ENCODE peak calls at places on chromosomes 13 and 19, in five cellular contexts. M is kidney tubule cell; D is neural progenitor cell; P is WERI-Rb-1; B is effector memory CD4-positive, alpha-beta T cell. O is an unnamed sample.

GRCh38 chr13:114132419-114133121 is at the start of gene RASA3:
- DNase-seq in M (peak; percentile 80), D (peak; percentile 95), P (peak; percentile 88), B (peak; percentile 63), O (peak; percentile 41)

GRCh38 chr19:34644991-34645461 is 31.9 kb downstream of the SCGB2B2 start:
- DNase-seq in M (no peak), D (no peak), P (no peak), B (no peak), O (no peak)

GRCh38 chr13:87671824-87672603 is 843 bp downstream of the SLITRK5 start:
- DNase-seq in M (no peak), D (peak; percentile 62), P (peak; percentile 62), B (no peak), O (no peak)

GRCh38 chr13:25167349-25167748 is 4.7 kb downstream of the AMER2 start:
- DNase-seq in M (no peak), D (no peak), P (no peak), B (no peak), O (no peak)

GRCh38 chr13:54029720-54030119 is 1001.1 kb downstream of the OLFM4 start:
- DNase-seq in M (no peak), D (no peak), P (no peak), B (no peak), O (no peak)

GRCh38 chr19:37977992-37978391 is 71.0 kb downstream of the SIPA1L3 start:
- DNase-seq in M (peak; percentile 93), D (peak; percentile 73), P (no peak), B (no peak), O (no peak)

GRCh38 chr19:58261600-58261967 is 17.2 kb upstream of the ZNF8 start:
- DNase-seq in M (no peak), D (no peak), P (no peak), B (no peak), O (peak; percentile 1)

GRCh38 chr19:42422092-42422575 is 5.1 kb downstream of the LIPE start:
- DNase-seq in M (no peak), D (no peak), P (no peak), B (no peak), O (no peak)

GRCh38 chr13:94673841-94674240 is 38.5 kb downstream of the SOX21 start:
- DNase-seq in M (no peak), D (peak; percentile 57), P (no peak), B (no peak), O (no peak)

GRCh38 chr13:111559612-111560423 is 239.4 kb downstream of the TEX29 start:
- DNase-seq in M (no peak), D (no peak), P (no peak), B (no peak), O (no peak)

GRCh38 chr13:51942189-51942588 is 69.1 kb downstream of the ATP7B start:
- DNase-seq in M (no peak), D (no peak), P (no peak), B (no peak), O (no peak)

GRCh38 chr19:344625-345319 is at the start of gene MIER2:
- DNase-seq in M (peak; percentile 81), D (peak; percentile 90), P (peak; percentile 84), B (peak; percentile 86), O (peak; percentile 73)

GRCh38 chr19:17405250-17406038 is at the start of gene BST2:
- DNase-seq in M (peak; percentile 75), D (peak; percentile 53), P (no peak), B (peak; percentile 62), O (no peak)

GRCh38 chr13:45511310-45512147 is 46.8 kb downstream of the COG3 start:
- DNase-seq in M (peak; percentile 82), D (peak; percentile 80), P (peak; percentile 32), B (peak; percentile 8), O (peak; percentile 54)

GRCh38 chr13:72536668-72537399 is 190.6 kb downstream of the MZT1 start:
- DNase-seq in M (peak; percentile 21), D (no peak), P (no peak), B (no peak), O (no peak)

GRCh38 chr13:100090861-100091260 is 2.0 kb downstream of the PCCA start:
- DNase-seq in M (no peak), D (no peak), P (no peak), B (no peak), O (no peak)

GRCh38 chr13:26719356-26719945 is 41.1 kb downstream of the GPR12 start:
- DNase-seq in M (no peak), D (no peak), P (peak; percentile 81), B (no peak), O (no peak)

GRCh38 chr19:18588611-18589379 is at the start of gene REX1BD:
- DNase-seq in M (peak; percentile 83), D (peak; percentile 92), P (peak; percentile 90), B (peak; percentile 78), O (peak; percentile 54)

GRCh38 chr13:35554972-35555623 is 78.6 kb upstream of the MAB21L1 start:
- DNase-seq in M (no peak), D (no peak), P (no peak), B (no peak), O (no peak)

GRCh38 chr13:81058916-81059290 is 718.0 kb upstream of the SPRY2 start:
- DNase-seq in M (peak; percentile 15), D (no peak), P (no peak), B (no peak), O (no peak)

GRCh38 chr19:6490134-6490533 is 8.5 kb upstream of the DENND1C start:
- DNase-seq in M (no peak), D (no peak), P (no peak), B (no peak), O (no peak)

GRCh38 chr19:8413593-8413923 is 453 bp downstream of the MARCHF2 start:
- DNase-seq in M (no peak), D (no peak), P (no peak), B (no peak), O (no peak)

GRCh38 chr13:112842931-112843391 is 126.1 kb upstream of the MCF2L start:
- DNase-seq in M (peak; percentile 25), D (no peak), P (no peak), B (no peak), O (no peak)

GRCh38 chr13:111139874-111140561 is 24.9 kb downstream of the ARHGEF7 start:
- DNase-seq in M (no peak), D (no peak), P (no peak), B (no peak), O (no peak)

GRCh38 chr19:42965204-42965603 is 28.2 kb upstream of the PSG7 start:
- DNase-seq in M (peak; percentile 57), D (no peak), P (no peak), B (no peak), O (no peak)

GRCh38 chr13:31807090-31807541 is 67.8 kb downstream of the RXFP2 start:
- DNase-seq in M (no peak), D (no peak), P (no peak), B (peak; percentile 44), O (no peak)

GRCh38 chr19:38658462-38659306 is 11.2 kb downstream of the ACTN4 start:
- DNase-seq in M (peak; percentile 99), D (no peak), P (no peak), B (no peak), O (peak; percentile 84)

GRCh38 chr13:29402168-29402621 is 193.3 kb downstream of the SLC7A1 start:
- DNase-seq in M (peak; percentile 36), D (no peak), P (no peak), B (no peak), O (no peak)

GRCh38 chr13:24130134-24130792 is 30.3 kb upstream of the SPATA13 start:
- DNase-seq in M (no peak), D (no peak), P (no peak), B (no peak), O (no peak)

GRCh38 chr13:93290503-93290902 is 63.9 kb downstream of the GPC6 start:
- DNase-seq in M (no peak), D (no peak), P (no peak), B (no peak), O (no peak)

GRCh38 chr13:39250440-39250839 is 212.2 kb downstream of the NHLRC3 start:
- DNase-seq in M (no peak), D (no peak), P (no peak), B (no peak), O (no peak)

GRCh38 chr13:59437902-59438301 is 725.8 kb downstream of the DIAPH3 start:
- DNase-seq in M (no peak), D (no peak), P (no peak), B (no peak), O (no peak)

GRCh38 chr19:41327076-41327475 is 17.1 kb downstream of the CCDC97 start:
- DNase-seq in M (no peak), D (no peak), P (no peak), B (no peak), O (no peak)